ENCODE peak calls at places on chromosomes 7 and 10, in seven cellular contexts. One of them, this sample, is unnamed.

GRCh38 chr10:102009801-102010425 is 46.1 kb downstream of the ARMH3 start:
- DNase-seq in kidney: no peak
- DNase-seq in transverse colon: peak
- DNase-seq in endothelial cell of umbilical vein: peak
- DNase-seq in epithelial cell of esophagus: peak
- DNase-seq in astrocyte of the cerebellum: peak
- DNase-seq in uterus: peak
- DNase-seq in this sample: no peak

GRCh38 chr7:74059037-74059436 is 24.6 kb upstream of the LIMK1 start:
- DNase-seq in kidney: no peak
- DNase-seq in endothelial cell of umbilical vein: no peak
- DNase-seq in uterus: no peak
- DNase-seq in astrocyte of the cerebellum: no peak
- DNase-seq in transverse colon: no peak
- DNase-seq in epithelial cell of esophagus: no peak
- DNase-seq in this sample: no peak

GRCh38 chr7:2824678-2825461 is 19.2 kb downstream of the GNA12 start:
- DNase-seq in transverse colon: no peak
- DNase-seq in astrocyte of the cerebellum: no peak
- DNase-seq in kidney: no peak
- DNase-seq in uterus: no peak
- DNase-seq in endothelial cell of umbilical vein: no peak
- DNase-seq in epithelial cell of esophagus: no peak
- DNase-seq in this sample: no peak

GRCh38 chr7:906776-907157 is 30.4 kb downstream of the GET4 start:
- DNase-seq in kidney: no peak
- DNase-seq in transverse colon: no peak
- DNase-seq in uterus: no peak
- DNase-seq in endothelial cell of umbilical vein: no peak
- DNase-seq in astrocyte of the cerebellum: no peak
- DNase-seq in epithelial cell of esophagus: no peak
- DNase-seq in this sample: no peak

GRCh38 chr10:98001736-98002135 is 28.7 kb downstream of the CRTAC1 start:
- DNase-seq in uterus: no peak
- DNase-seq in kidney: no peak
- DNase-seq in astrocyte of the cerebellum: no peak
- DNase-seq in endothelial cell of umbilical vein: no peak
- DNase-seq in epithelial cell of esophagus: no peak
- DNase-seq in transverse colon: no peak
- DNase-seq in this sample: no peak

GRCh38 chr7:142010952-142011548 is 15.4 kb downstream of the MGAM start:
- DNase-seq in uterus: no peak
- DNase-seq in endothelial cell of umbilical vein: no peak
- DNase-seq in kidney: no peak
- DNase-seq in astrocyte of the cerebellum: no peak
- DNase-seq in transverse colon: no peak
- DNase-seq in epithelial cell of esophagus: no peak
- DNase-seq in this sample: no peak

GRCh38 chr7:80264769-80265168 is 130.1 kb downstream of the GNAI1 start:
- DNase-seq in endothelial cell of umbilical vein: no peak
- DNase-seq in astrocyte of the cerebellum: no peak
- DNase-seq in transverse colon: no peak
- DNase-seq in kidney: no peak
- DNase-seq in uterus: no peak
- DNase-seq in epithelial cell of esophagus: no peak
- DNase-seq in this sample: no peak

GRCh38 chr10:7649673-7650330 is 17.0 kb downstream of the ITIH5 start:
- DNase-seq in epithelial cell of esophagus: no peak
- DNase-seq in astrocyte of the cerebellum: no peak
- DNase-seq in uterus: no peak
- DNase-seq in kidney: no peak
- DNase-seq in transverse colon: no peak
- DNase-seq in endothelial cell of umbilical vein: no peak
- DNase-seq in this sample: no peak

GRCh38 chr7:77330169-77330882 is 85.8 kb downstream of the GSAP start:
- DNase-seq in endothelial cell of umbilical vein: peak
- DNase-seq in epithelial cell of esophagus: peak
- DNase-seq in transverse colon: no peak
- DNase-seq in kidney: no peak
- DNase-seq in uterus: no peak
- DNase-seq in astrocyte of the cerebellum: no peak
- DNase-seq in this sample: no peak

GRCh38 chr7:154907651-154908620 is 95.0 kb downstream of the PAXIP1 start:
- DNase-seq in transverse colon: no peak
- DNase-seq in endothelial cell of umbilical vein: no peak
- DNase-seq in epithelial cell of esophagus: no peak
- DNase-seq in astrocyte of the cerebellum: no peak
- DNase-seq in kidney: peak
- DNase-seq in uterus: no peak
- DNase-seq in this sample: no peak

GRCh38 chr10:24417053-24417452 is 208.1 kb downstream of the KIAA1217 start:
- DNase-seq in transverse colon: no peak
- DNase-seq in epithelial cell of esophagus: no peak
- DNase-seq in kidney: no peak
- DNase-seq in endothelial cell of umbilical vein: no peak
- DNase-seq in astrocyte of the cerebellum: no peak
- DNase-seq in uterus: no peak
- DNase-seq in this sample: no peak

GRCh38 chr7:15755061-15755460 is 68.6 kb upstream of the MEOX2 start:
- DNase-seq in astrocyte of the cerebellum: peak
- DNase-seq in endothelial cell of umbilical vein: no peak
- DNase-seq in kidney: no peak
- DNase-seq in uterus: no peak
- DNase-seq in transverse colon: no peak
- DNase-seq in epithelial cell of esophagus: no peak
- DNase-seq in this sample: no peak

GRCh38 chr7:137439829-137440433 is 96.4 kb upstream of the PTN start:
- DNase-seq in transverse colon: no peak
- DNase-seq in epithelial cell of esophagus: no peak
- DNase-seq in uterus: no peak
- DNase-seq in kidney: no peak
- DNase-seq in endothelial cell of umbilical vein: no peak
- DNase-seq in astrocyte of the cerebellum: no peak
- DNase-seq in this sample: no peak

GRCh38 chr10:30984563-30985328 is 46.9 kb downstream of the ZNF438 start:
- DNase-seq in uterus: no peak
- DNase-seq in transverse colon: no peak
- DNase-seq in astrocyte of the cerebellum: no peak
- DNase-seq in epithelial cell of esophagus: peak
- DNase-seq in endothelial cell of umbilical vein: peak
- DNase-seq in kidney: no peak
- DNase-seq in this sample: no peak

GRCh38 chr7:13742719-13743640 is 246.5 kb downstream of the ETV1 start:
- DNase-seq in endothelial cell of umbilical vein: peak
- DNase-seq in uterus: no peak
- DNase-seq in epithelial cell of esophagus: peak
- DNase-seq in astrocyte of the cerebellum: peak
- DNase-seq in kidney: no peak
- DNase-seq in transverse colon: peak
- DNase-seq in this sample: peak

GRCh38 chr7:79553811-79554555 is 100.5 kb upstream of the MAGI2 start:
- DNase-seq in epithelial cell of esophagus: peak
- DNase-seq in astrocyte of the cerebellum: no peak
- DNase-seq in transverse colon: no peak
- DNase-seq in endothelial cell of umbilical vein: no peak
- DNase-seq in kidney: no peak
- DNase-seq in uterus: no peak
- DNase-seq in this sample: no peak

GRCh38 chr7:137772748-137773147 is 74.0 kb downstream of the DGKI start:
- DNase-seq in astrocyte of the cerebellum: no peak
- DNase-seq in uterus: no peak
- DNase-seq in kidney: no peak
- DNase-seq in endothelial cell of umbilical vein: peak
- DNase-seq in epithelial cell of esophagus: peak
- DNase-seq in transverse colon: no peak
- DNase-seq in this sample: no peak

GRCh38 chr10:78448994-78449418 is 415.3 kb downstream of the RPS24 start:
- DNase-seq in kidney: no peak
- DNase-seq in endothelial cell of umbilical vein: no peak
- DNase-seq in astrocyte of the cerebellum: no peak
- DNase-seq in uterus: no peak
- DNase-seq in epithelial cell of esophagus: no peak
- DNase-seq in transverse colon: no peak
- DNase-seq in this sample: no peak

GRCh38 chr10:22824984-22825383 is 102.9 kb upstream of the ARMC3 start:
- DNase-seq in epithelial cell of esophagus: peak
- DNase-seq in kidney: no peak
- DNase-seq in astrocyte of the cerebellum: no peak
- DNase-seq in uterus: no peak
- DNase-seq in endothelial cell of umbilical vein: peak
- DNase-seq in transverse colon: no peak
- DNase-seq in this sample: no peak

GRCh38 chr7:78178319-78178718 is 379.7 kb downstream of the PHTF2 start:
- DNase-seq in uterus: no peak
- DNase-seq in endothelial cell of umbilical vein: no peak
- DNase-seq in astrocyte of the cerebellum: no peak
- DNase-seq in epithelial cell of esophagus: no peak
- DNase-seq in transverse colon: no peak
- DNase-seq in kidney: no peak
- DNase-seq in this sample: no peak

GRCh38 chr7:119545118-119545517 is 727.9 kb upstream of the KCND2 start:
- DNase-seq in endothelial cell of umbilical vein: peak
- DNase-seq in kidney: no peak
- DNase-seq in astrocyte of the cerebellum: peak
- DNase-seq in transverse colon: no peak
- DNase-seq in uterus: no peak
- DNase-seq in epithelial cell of esophagus: peak
- DNase-seq in this sample: no peak

GRCh38 chr7:137335814-137336213 is 7.7 kb downstream of the PTN start:
- DNase-seq in uterus: no peak
- DNase-seq in astrocyte of the cerebellum: no peak
- DNase-seq in kidney: no peak
- DNase-seq in endothelial cell of umbilical vein: no peak
- DNase-seq in epithelial cell of esophagus: peak
- DNase-seq in transverse colon: no peak
- DNase-seq in this sample: no peak

GRCh38 chr10:15879058-15879457 is 18.8 kb upstream of the MINDY3 start:
- DNase-seq in kidney: no peak
- DNase-seq in astrocyte of the cerebellum: peak
- DNase-seq in transverse colon: no peak
- DNase-seq in epithelial cell of esophagus: peak
- DNase-seq in uterus: no peak
- DNase-seq in endothelial cell of umbilical vein: peak
- DNase-seq in this sample: no peak

GRCh38 chr7:43211693-43212092 is 99.2 kb downstream of the HECW1 start:
- DNase-seq in epithelial cell of esophagus: no peak
- DNase-seq in transverse colon: no peak
- DNase-seq in uterus: no peak
- DNase-seq in kidney: no peak
- DNase-seq in astrocyte of the cerebellum: no peak
- DNase-seq in endothelial cell of umbilical vein: no peak
- DNase-seq in this sample: no peak

GRCh38 chr7:43215061-43215460 is 102.6 kb downstream of the HECW1 start:
- DNase-seq in endothelial cell of umbilical vein: no peak
- DNase-seq in transverse colon: no peak
- DNase-seq in astrocyte of the cerebellum: no peak
- DNase-seq in epithelial cell of esophagus: no peak
- DNase-seq in kidney: no peak
- DNase-seq in uterus: no peak
- DNase-seq in this sample: no peak

GRCh38 chr7:43208189-43208588 is 95.7 kb downstream of the HECW1 start:
- DNase-seq in astrocyte of the cerebellum: no peak
- DNase-seq in transverse colon: no peak
- DNase-seq in uterus: no peak
- DNase-seq in kidney: no peak
- DNase-seq in endothelial cell of umbilical vein: no peak
- DNase-seq in epithelial cell of esophagus: no peak
- DNase-seq in this sample: no peak

GRCh38 chr7:43212921-43213320 is 100.5 kb downstream of the HECW1 start:
- DNase-seq in endothelial cell of umbilical vein: no peak
- DNase-seq in uterus: no peak
- DNase-seq in kidney: no peak
- DNase-seq in astrocyte of the cerebellum: no peak
- DNase-seq in transverse colon: no peak
- DNase-seq in epithelial cell of esophagus: no peak
- DNase-seq in this sample: no peak

GRCh38 chr7:43211276-43211675 is 98.8 kb downstream of the HECW1 start:
- DNase-seq in epithelial cell of esophagus: no peak
- DNase-seq in uterus: no peak
- DNase-seq in kidney: no peak
- DNase-seq in endothelial cell of umbilical vein: no peak
- DNase-seq in astrocyte of the cerebellum: no peak
- DNase-seq in transverse colon: no peak
- DNase-seq in this sample: no peak
- TF ChIP-seq CTCF in epithelial cell of esophagus: no peak
- TF ChIP-seq CTCF in uterus: no peak
- TF ChIP-seq CTCF in kidney: no peak
- TF ChIP-seq CTCF in endothelial cell of umbilical vein: no peak
- TF ChIP-seq CTCF in astrocyte of the cerebellum: peak
- TF ChIP-seq CTCF in transverse colon: no peak
- TF ChIP-seq CTCF in this sample: no peak

GRCh38 chr7:12727455-12728191 is 40.2 kb downstream of the ARL4A start:
- DNase-seq in epithelial cell of esophagus: no peak
- DNase-seq in transverse colon: no peak
- DNase-seq in endothelial cell of umbilical vein: peak
- DNase-seq in kidney: no peak
- DNase-seq in astrocyte of the cerebellum: no peak
- DNase-seq in uterus: no peak
- DNase-seq in this sample: no peak
- H3K4me3 ChIP-seq in epithelial cell of esophagus: no peak
- H3K4me3 ChIP-seq in transverse colon: no peak
- H3K4me3 ChIP-seq in endothelial cell of umbilical vein: no peak
- H3K4me3 ChIP-seq in kidney: no peak
- H3K4me3 ChIP-seq in astrocyte of the cerebellum: no peak
- H3K4me3 ChIP-seq in uterus: no peak
- H3K4me3 ChIP-seq in this sample: no peak

DNA sequence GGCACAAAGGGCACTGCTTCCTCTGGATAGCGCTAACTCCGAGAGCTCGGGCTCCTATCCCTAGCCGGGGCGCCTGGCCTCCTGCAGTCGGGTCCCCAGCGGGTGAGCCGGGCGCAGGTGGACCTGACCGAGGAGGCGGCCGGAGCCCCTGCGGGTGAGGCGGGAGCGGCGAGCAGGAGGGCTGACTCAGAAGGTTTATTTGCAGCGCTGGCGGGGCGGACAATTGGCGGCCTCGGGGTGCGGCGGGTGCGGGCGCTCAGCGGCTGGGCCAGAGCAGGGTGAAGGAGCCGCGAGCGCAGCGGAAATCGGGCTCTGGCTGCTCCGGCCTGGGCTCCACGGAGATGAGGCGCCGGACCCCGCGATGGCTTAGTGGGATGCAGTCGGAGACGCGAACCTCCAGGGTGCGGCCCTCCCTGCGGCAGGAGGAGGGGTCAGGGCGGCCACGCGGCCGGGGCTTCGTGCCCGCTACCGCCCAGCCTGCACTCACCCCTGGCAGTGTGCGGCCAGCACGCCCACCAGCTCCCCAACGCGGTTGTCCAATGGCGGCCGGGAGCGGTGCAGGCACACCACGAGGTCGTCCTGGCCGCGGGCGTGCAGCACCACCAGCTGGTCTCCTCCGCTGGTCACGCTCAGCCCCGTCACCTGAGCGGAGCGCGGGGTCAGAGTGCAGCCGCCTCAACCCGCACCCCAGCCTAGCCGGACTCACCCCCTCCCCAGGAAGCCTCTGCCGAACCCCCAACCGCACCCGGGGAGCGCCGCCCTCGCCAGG is 16.1 kb downstream of the MYO1G start:
- DNase-seq in transverse colon: no peak
- DNase-seq in kidney: no peak
- DNase-seq in endothelial cell of umbilical vein: peak
- DNase-seq in epithelial cell of esophagus: peak
- DNase-seq in uterus: no peak
- DNase-seq in astrocyte of the cerebellum: no peak
- DNase-seq in this sample: peak
- TF ChIP-seq CTCF in transverse colon: no peak
- TF ChIP-seq CTCF in kidney: peak
- TF ChIP-seq CTCF in endothelial cell of umbilical vein: no peak
- TF ChIP-seq CTCF in epithelial cell of esophagus: no peak
- TF ChIP-seq CTCF in uterus: peak
- TF ChIP-seq CTCF in astrocyte of the cerebellum: no peak
- TF ChIP-seq CTCF in this sample: no peak

GRCh38 chr10:92832998-92833642 is 15.2 kb upstream of the EXOC6 start:
- DNase-seq in astrocyte of the cerebellum: no peak
- DNase-seq in epithelial cell of esophagus: no peak
- DNase-seq in endothelial cell of umbilical vein: peak
- DNase-seq in transverse colon: no peak
- DNase-seq in kidney: no peak
- DNase-seq in uterus: no peak
- DNase-seq in this sample: no peak
- H3K4me3 ChIP-seq in astrocyte of the cerebellum: no peak
- H3K4me3 ChIP-seq in epithelial cell of esophagus: no peak
- H3K4me3 ChIP-seq in endothelial cell of umbilical vein: peak
- H3K4me3 ChIP-seq in transverse colon: no peak
- H3K4me3 ChIP-seq in kidney: no peak
- H3K4me3 ChIP-seq in uterus: no peak
- H3K4me3 ChIP-seq in this sample: no peak